ENCODE peak calls at places on chromosomes 12 and 14, in eight cellular contexts. E is body of pancreas, F is lower leg skin, B is heart left ventricle, S is H54, H is HCT116, P is breast epithelium, X is Peyer's patch. M is an unnamed sample.

GRCh38 chr14:92513966-92514843 is 624 bp downstream of the RIN3 start:
- DNase-seq in E (no peak), F (no peak), B (no peak), S (no peak), H (no peak), P (no peak), X (no peak), M (no peak)

GRCh38 chr14:35167496-35167895 is 45.1 kb downstream of the PRORP start:
- DNase-seq in E (no peak), F (no peak), B (no peak), S (no peak), H (no peak), P (no peak), X (no peak), M (no peak)

GRCh38 chr12:15336772-15337553 is 14.7 kb downstream of the PTPRO start:
- DNase-seq in E (no peak), F (no peak), B (no peak), S (no peak), H (no peak), P (no peak), X (no peak), M (no peak)

GRCh38 chr12:63838411-63838810 is 6.1 kb upstream of the SRGAP1 start:
- DNase-seq in E (no peak), F (no peak), B (no peak), S (no peak), H (no peak), P (no peak), X (no peak), M (no peak)

GRCh38 chr14:64755661-64756265 is 51.5 kb downstream of the PLEKHG3 start:
- DNase-seq in E (no peak), F (no peak), B (no peak), S (no peak), H (no peak), P (no peak), X (peak), M (no peak)

GRCh38 chr14:92959189-92959531 is 36.2 kb downstream of the CHGA start:
- DNase-seq in E (no peak), F (no peak), B (no peak), S (no peak), H (no peak), P (no peak), X (no peak), M (no peak)

GRCh38 chr12:64595863-64596793 is 14.2 kb upstream of the RASSF3 start:
- DNase-seq in E (no peak), F (no peak), B (no peak), S (no peak), H (no peak), P (no peak), X (no peak), M (no peak)

GRCh38 chr14:100159865-100160533 is 554 bp upstream of the DEGS2 start:
- DNase-seq in E (no peak), F (no peak), B (no peak), S (no peak), H (no peak), P (no peak), X (no peak), M (no peak)

GRCh38 chr14:96038558-96038919 is 623 bp upstream of the C14orf132 start:
- DNase-seq in E (no peak), F (no peak), B (no peak), S (no peak), H (peak), P (no peak), X (no peak), M (no peak)

GRCh38 chr12:48000878-48001321 is 3.4 kb downstream of the COL2A1 start:
- DNase-seq in E (no peak), F (peak), B (no peak), S (peak), H (peak), P (peak), X (no peak), M (no peak)

GRCh38 chr14:76115010-76115422 is 36.7 kb upstream of the GPATCH2L start:
- DNase-seq in E (no peak), F (no peak), B (no peak), S (no peak), H (no peak), P (no peak), X (no peak), M (no peak)

GRCh38 chr14:94412671-94413638 is 24.6 kb upstream of the SERPINA1 start:
- DNase-seq in E (no peak), F (no peak), B (no peak), S (no peak), H (no peak), P (no peak), X (no peak), M (no peak)

GRCh38 chr12:3741882-3742672 is 10.8 kb downstream of the CRACR2A start:
- DNase-seq in E (no peak), F (peak), B (no peak), S (no peak), H (no peak), P (no peak), X (no peak), M (no peak)

GRCh38 chr14:69101331-69101826 is 51.5 kb downstream of the DCAF5 start:
- DNase-seq in E (no peak), F (no peak), B (no peak), S (no peak), H (peak), P (no peak), X (no peak), M (peak)

GRCh38 chr14:76131071-76131985 is 20.4 kb upstream of the GPATCH2L start:
- DNase-seq in E (no peak), F (peak), B (no peak), S (no peak), H (no peak), P (no peak), X (no peak), M (no peak)

GRCh38 chr12:87827638-87828264 is 201.4 kb downstream of the C12orf50 start:
- DNase-seq in E (no peak), F (no peak), B (no peak), S (peak), H (peak), P (no peak), X (no peak), M (no peak)

GRCh38 chr12:103793512-103794045 is 47.5 kb downstream of the NT5DC3 start:
- DNase-seq in E (no peak), F (no peak), B (no peak), S (no peak), H (no peak), P (no peak), X (no peak), M (no peak)

GRCh38 chr12:12741705-12742104 is 24.5 kb downstream of the CDKN1B start:
- DNase-seq in E (no peak), F (no peak), B (no peak), S (no peak), H (no peak), P (no peak), X (no peak), M (no peak)

GRCh38 chr12:58841058-58841798 is 79.1 kb downstream of the LRIG3 start:
- DNase-seq in E (no peak), F (no peak), B (no peak), S (no peak), H (no peak), P (no peak), X (no peak), M (no peak)

GRCh38 chr12:78406213-78406612 is 458.4 kb upstream of the SYT1 start:
- DNase-seq in E (no peak), F (no peak), B (no peak), S (no peak), H (no peak), P (no peak), X (no peak), M (no peak)

GRCh38 chr12:62684586-62685295 is 218.1 kb downstream of the MON2 start:
- DNase-seq in E (no peak), F (peak), B (peak), S (no peak), H (no peak), P (no peak), X (no peak), M (no peak)

GRCh38 chr14:76752744-76753143 is 8.5 kb upstream of the VASH1 start:
- DNase-seq in E (no peak), F (no peak), B (no peak), S (no peak), H (no peak), P (no peak), X (no peak), M (no peak)

GRCh38 chr14:59303216-59303615 is 114.7 kb downstream of the DAAM1 start:
- DNase-seq in E (no peak), F (no peak), B (no peak), S (no peak), H (no peak), P (peak), X (no peak), M (no peak)

GRCh38 chr14:87745507-87746118 is 247.4 kb downstream of the GALC start:
- DNase-seq in E (peak), F (no peak), B (no peak), S (no peak), H (peak), P (no peak), X (no peak), M (no peak)

GRCh38 chr12:21155517-21156351 is 24.7 kb downstream of the SLCO1B1 start:
- DNase-seq in E (no peak), F (no peak), B (no peak), S (no peak), H (no peak), P (no peak), X (no peak), M (no peak)

GRCh38 chr12:12376636-12377448 is 20.0 kb downstream of the BORCS5 start:
- DNase-seq in E (peak), F (no peak), B (no peak), S (peak), H (peak), P (no peak), X (no peak), M (peak)

GRCh38 chr14:52356025-52356424 is 41.9 kb downstream of the PTGER2 start:
- DNase-seq in E (no peak), F (no peak), B (no peak), S (no peak), H (no peak), P (no peak), X (no peak), M (no peak)

GRCh38 chr12:89373772-89374572 is 21.7 kb upstream of the DUSP6 start:
- DNase-seq in E (peak), F (no peak), B (peak), S (peak), H (no peak), P (peak), X (no peak), M (peak)

GRCh38 chr12:96811083-96811482 is 96.0 kb upstream of the NEDD1 start:
- DNase-seq in E (no peak), F (no peak), B (no peak), S (peak), H (no peak), P (no peak), X (no peak), M (no peak)

GRCh38 chr14:54483073-54483745 is 5.6 kb downstream of the GMFB start:
- DNase-seq in E (no peak), F (no peak), B (no peak), S (no peak), H (no peak), P (no peak), X (no peak), M (no peak)

DNA sequence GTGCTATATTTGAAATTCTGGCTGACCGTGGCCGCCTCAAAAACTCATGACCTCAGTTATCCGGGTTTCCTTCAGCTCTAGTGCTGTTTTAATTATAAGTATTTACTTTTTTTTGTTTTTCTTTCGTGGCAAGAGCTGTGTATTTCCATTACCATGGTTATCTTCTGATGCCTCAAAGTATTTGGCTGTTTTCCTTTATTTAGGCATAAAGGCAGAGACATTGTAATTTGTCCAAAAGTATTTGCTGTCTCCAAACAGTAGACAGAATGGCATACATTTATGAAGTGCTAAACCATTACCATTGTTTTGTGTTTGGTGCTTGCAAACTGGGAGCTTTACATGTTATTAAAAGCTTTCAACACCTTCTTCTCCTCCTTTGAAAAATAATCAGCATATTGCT is 46.2 kb downstream of the FLRT2 start:
- DNase-seq in E (no peak), F (no peak), B (no peak), S (no peak), H (no peak), P (no peak), X (no peak), M (no peak)
- TF ChIP-seq POLR2A in E (no peak), F (no peak), B (no peak), S (no peak), H (no peak), P (no peak), X (no peak), M (no peak)

GRCh38 chr12:113271853-113272561 is 50.7 kb downstream of the TPCN1 start:
- DNase-seq in E (peak), F (peak), B (peak), S (peak), H (no peak), P (peak), X (peak), M (peak)
- TF ChIP-seq POLR2A in E (no peak), F (no peak), B (no peak), S (no peak), H (no peak), P (no peak), X (no peak), M (no peak)

DNA sequence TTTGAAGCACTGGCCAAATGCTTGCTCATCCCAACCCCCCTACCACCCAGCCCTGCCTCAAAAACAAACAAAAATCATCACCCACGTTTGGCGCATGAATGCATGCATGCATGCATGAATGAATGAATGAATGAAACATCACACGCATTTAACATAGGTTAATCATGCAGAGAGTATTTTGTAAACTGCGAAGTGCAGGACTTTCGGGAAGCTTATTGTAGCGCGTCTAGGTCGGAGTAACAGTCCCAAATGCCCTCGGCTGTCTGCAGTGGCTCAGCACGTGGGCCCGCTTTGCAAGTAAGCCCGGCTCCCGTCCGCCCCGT is 335 bp upstream of the IFT81 start:
- DNase-seq in E (no peak), F (no peak), B (no peak), S (no peak), H (no peak), P (no peak), X (no peak), M (no peak)
- TF ChIP-seq POLR2A in E (no peak), F (no peak), B (no peak), S (no peak), H (peak), P (no peak), X (no peak), M (no peak)

GRCh38 chr12:75482636-75483035 is 2.1 kb downstream of the GLIPR1 start:
- DNase-seq in E (no peak), F (no peak), B (no peak), S (no peak), H (no peak), P (no peak), X (peak), M (no peak)
- TF ChIP-seq POLR2A in E (no peak), F (no peak), B (no peak), S (no peak), H (no peak), P (no peak), X (no peak), M (no peak)

DNA sequence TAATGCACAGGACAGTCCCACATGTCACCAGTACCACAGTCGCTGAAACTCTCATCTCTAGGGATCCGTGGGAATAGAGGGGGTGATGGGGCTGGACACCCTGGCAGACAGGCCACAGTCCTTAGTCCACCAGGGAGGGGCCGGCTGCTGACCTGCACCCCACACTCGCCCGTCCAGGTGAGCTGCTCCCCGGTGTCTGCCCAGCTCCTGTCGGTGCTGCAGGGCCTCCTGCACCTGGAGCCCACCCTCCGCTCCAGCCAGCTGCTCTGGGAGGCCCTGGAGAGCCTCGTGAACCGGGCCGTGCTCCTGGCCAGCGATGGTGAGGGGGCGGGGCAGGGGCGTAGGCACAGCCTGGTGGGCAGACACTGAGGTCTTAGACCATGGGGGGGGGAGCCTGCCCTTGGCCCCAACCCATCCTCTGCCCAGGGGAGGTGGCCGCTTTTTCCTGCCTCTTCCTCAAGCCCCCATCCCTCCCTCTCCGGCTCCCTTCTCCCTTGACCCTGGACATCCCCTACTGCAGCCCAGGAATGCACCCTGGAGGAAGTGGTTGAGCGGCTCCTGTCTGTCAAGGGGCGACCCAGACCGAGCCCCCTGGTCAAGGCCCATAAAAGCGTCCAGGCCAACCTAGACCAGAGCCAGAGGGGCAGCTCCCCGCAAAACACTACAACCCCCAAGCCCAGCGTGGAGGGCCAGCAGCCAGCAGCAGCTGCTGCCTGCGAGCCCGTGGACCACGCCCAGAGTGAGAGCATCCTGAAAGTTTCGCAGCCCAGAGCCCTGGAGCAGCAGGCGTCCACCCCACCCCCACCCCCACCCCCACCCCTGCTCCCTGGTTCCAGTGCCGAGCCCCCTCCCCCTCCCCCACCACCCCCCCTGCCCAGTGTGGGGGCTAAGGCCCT is 17.0 kb upstream of the ADSS1 start:
- DNase-seq in E (no peak), F (no peak), B (no peak), S (no peak), H (no peak), P (no peak), X (no peak), M (no peak)
- TF ChIP-seq POLR2A in E (no peak), F (no peak), B (no peak), S (no peak), H (no peak), P (no peak), X (no peak), M (no peak)